ENCODE peak calls at places on chromosomes 5 and 9, in four cellular contexts. J is ovary, K is foreskin fibroblast, P is HCT116. I is an unnamed sample.

GRCh38 chr9:33651125-33651524 is 127.1 kb downstream of the ANKRD18B start:
- DNase-seq in J (no peak), P (no peak), K (no peak), I (no peak)

GRCh38 chr5:72280655-72281069 is 39.4 kb downstream of the MRPS27 start:
- DNase-seq in P (peak; percentile 39), J (no peak), K (peak; percentile 64), I (no peak)

GRCh38 chr5:31854625-31855526 is 215.9 kb downstream of the PDZD2 start:
- DNase-seq in K (peak; percentile 29), J (peak; percentile 60), P (no peak), I (no peak)

GRCh38 chr9:89421595-89421994 is 76.3 kb downstream of the SEMA4D start:
- DNase-seq in K (no peak), P (no peak), J (no peak), I (no peak)

GRCh38 chr9:111350556-111350955 is 20.5 kb upstream of the OR2K2 start:
- DNase-seq in K (no peak), P (no peak), J (no peak), I (no peak)

GRCh38 chr5:157214399-157214798 is 33.8 kb downstream of the ITK start:
- DNase-seq in J (no peak), P (no peak), K (no peak), I (no peak)

GRCh38 chr9:126113756-126114408 is 212.7 kb upstream of the MVB12B start:
- DNase-seq in J (no peak), K (no peak), P (no peak), I (no peak)

GRCh38 chr5:93677344-93678021 is 63.9 kb downstream of the POU5F2 start:
- DNase-seq in P (peak; percentile 42), J (peak; percentile 48), K (peak; percentile 97), I (no peak)

GRCh38 chr5:180330810-180331646 is 22.1 kb downstream of the GFPT2 start:
- DNase-seq in K (peak; percentile 98), J (peak; percentile 76), P (peak; percentile 74), I (no peak)

GRCh38 chr5:149584106-149584505 is 2.8 kb downstream of the ARHGEF37 start:
- DNase-seq in J (no peak), P (no peak), K (no peak), I (no peak)

GRCh38 chr9:34782372-34782771 is 72.4 kb upstream of the CCL21 start:
- DNase-seq in J (no peak), K (no peak), P (no peak), I (no peak)

GRCh38 chr5:122816726-122817125 is 28.7 kb upstream of the SNX24 start:
- DNase-seq in J (no peak), K (no peak), P (no peak), I (no peak)

GRCh38 chr5:112174959-112175594 is 244.0 kb downstream of the EPB41L4A start:
- DNase-seq in K (peak; percentile 61), J (no peak), P (peak; percentile 61), I (peak; percentile 73)

GRCh38 chr5:75536694-75537360 is 25.1 kb downstream of the POLK start:
- DNase-seq in P (no peak), K (peak; percentile 18), J (no peak), I (no peak)

GRCh38 chr5:76715734-76716455 is at the start of gene F2R:
- DNase-seq in P (no peak), K (peak; percentile 86), J (peak; percentile 38), I (peak; percentile 46)

GRCh38 chr5:38871211-38871610 is 25.4 kb downstream of the OSMR start:
- DNase-seq in P (no peak), J (no peak), K (peak; percentile 21), I (no peak)

GRCh38 chr9:134476256-134476941 is 150.1 kb downstream of the RXRA start:
- DNase-seq in J (no peak), P (no peak), K (no peak), I (no peak)

GRCh38 chr9:16044116-16044881 is 491.5 kb downstream of the CCDC171 start:
- DNase-seq in J (no peak), P (no peak), K (peak; percentile 71), I (no peak)

GRCh38 chr5:174504266-174504726 is 220.1 kb upstream of the MSX2 start:
- DNase-seq in P (no peak), K (peak; percentile 6), J (no peak), I (no peak)

GRCh38 chr5:59037453-59038168 is 454.7 kb downstream of the RAB3C start:
- DNase-seq in P (no peak), J (no peak), K (peak; percentile 42), I (no peak)

GRCh38 chr5:174335682-174336364 is 290.3 kb downstream of the NSG2 start:
- DNase-seq in J (no peak), P (no peak), K (no peak), I (no peak)

GRCh38 chr9:79572032-79572890 is 496 bp downstream of the TLE4 start:
- DNase-seq in J (peak; percentile 57), P (no peak), K (peak; percentile 76), I (peak; percentile 61)

GRCh38 chr9:16870606-16871357 is at the start of gene BNC2:
- DNase-seq in J (peak; percentile 81), K (peak; percentile 86), P (no peak), I (no peak)

GRCh38 chr5:23930985-23931384 is 423.6 kb downstream of the PRDM9 start:
- DNase-seq in K (no peak), P (no peak), J (no peak), I (no peak)

GRCh38 chr9:125235805-125236534 is 5.2 kb downstream of the HSPA5 start:
- DNase-seq in P (no peak), J (no peak), K (no peak), I (no peak)

GRCh38 chr9:3224931-3225330 is 300.9 kb downstream of the RFX3 start:
- DNase-seq in P (no peak), J (no peak), K (no peak), I (no peak)

DNA sequence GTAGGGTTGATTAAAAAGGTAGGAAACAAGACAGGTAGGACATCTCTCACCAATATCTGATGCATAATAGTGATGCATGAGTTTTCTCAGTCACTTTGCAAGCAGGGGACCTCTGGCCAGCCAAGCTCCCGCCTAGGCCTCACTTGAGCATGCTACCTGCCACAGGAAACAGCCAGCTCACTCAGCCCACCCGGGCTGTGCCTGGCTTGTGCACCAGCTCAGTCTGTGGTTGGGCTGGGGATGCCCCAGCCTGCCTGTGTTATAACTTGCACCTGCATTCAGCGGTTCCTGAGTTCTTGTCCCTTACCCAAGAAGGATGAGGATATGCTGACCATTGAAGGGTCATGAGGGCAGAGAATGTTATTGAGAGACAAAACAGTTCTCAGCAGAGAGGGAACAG is 172.8 kb upstream of the PLCXD3 start:
- DNase-seq in J (no peak), P (no peak), K (no peak), I (peak; percentile 11)
- TF ChIP-seq CTCF in J (no peak), P (no peak), K (no peak), I (no peak)

GRCh38 chr9:137044502-137045177 is 1.3 kb downstream of the NPDC1 start:
- DNase-seq in P (no peak), K (peak; percentile 32), J (no peak), I (no peak)
- H3K4me3 ChIP-seq in P (peak overlapping the region; percentile 55), K (peak overlapping the region; percentile 51), J (peak overlapping the region; percentile 54), I (no peak overlapping the region)

GRCh38 chr5:116445311-116445710 is 129.3 kb downstream of the SEMA6A start:
- DNase-seq in J (no peak), P (no peak), K (no peak), I (no peak)
- TF ChIP-seq CTCF in J (no peak), P (no peak), K (no peak), I (no peak)

DNA sequence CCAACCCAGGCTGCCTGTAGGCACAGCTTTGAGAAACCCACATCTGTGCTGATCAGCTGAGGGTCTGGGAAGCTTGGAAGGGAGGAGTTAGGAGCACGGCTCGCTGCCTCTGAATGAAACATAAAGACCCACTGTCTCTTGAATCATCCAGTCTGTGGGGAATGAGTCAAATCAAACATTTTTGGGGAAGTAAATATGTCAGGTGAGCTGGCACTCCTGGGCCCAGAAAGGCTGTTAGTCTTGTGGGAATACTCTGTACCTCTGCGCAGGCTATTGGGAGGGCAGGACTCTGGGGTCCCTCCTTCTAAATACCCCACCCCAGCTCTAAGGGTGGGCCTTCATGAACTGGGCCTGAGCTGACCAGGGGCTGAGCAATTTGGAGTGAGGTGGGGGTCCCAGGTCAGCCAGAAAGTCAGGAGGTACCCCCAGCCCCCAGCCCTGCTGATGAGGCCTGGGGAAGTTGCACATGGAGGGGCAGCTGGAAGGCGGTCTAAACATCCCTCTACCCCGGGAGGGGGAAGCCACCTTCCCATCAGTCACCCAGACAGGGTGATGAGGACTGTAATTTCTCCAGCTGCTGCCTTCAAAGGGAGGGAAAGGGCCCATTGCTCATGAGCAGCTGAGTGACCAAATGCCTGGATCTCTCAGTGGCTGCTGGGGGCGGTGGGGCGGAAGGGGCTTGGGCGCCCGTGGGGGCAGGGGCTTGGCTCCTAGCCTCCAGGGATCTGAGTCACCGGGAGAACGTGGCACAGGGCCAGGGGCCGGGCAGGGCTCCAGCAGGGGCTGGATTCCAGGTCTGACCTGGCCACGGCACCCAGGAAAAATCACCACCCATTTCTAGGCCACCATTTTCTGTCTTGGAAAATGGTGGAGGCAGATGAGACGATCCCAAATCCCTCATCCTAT is 10.8 kb downstream of the FIBCD1 start:
- DNase-seq in P (peak; percentile 55), K (no peak), J (no peak), I (peak; percentile 76)
- H3K4me3 ChIP-seq in P (peak overlapping the region; percentile 11), K (no peak overlapping the region), J (no peak overlapping the region), I (no peak overlapping the region)

GRCh38 chr5:34583167-34583566 is 73.0 kb upstream of the RAI14 start:
- DNase-seq in J (no peak), P (no peak), K (no peak), I (no peak)

GRCh38 chr5:34584165-34584564 is 72.0 kb upstream of the RAI14 start:
- DNase-seq in P (no peak), K (no peak), J (no peak), I (no peak)

GRCh38 chr5:34580983-34581382 is 75.1 kb upstream of the RAI14 start:
- DNase-seq in P (no peak), J (no peak), K (peak; percentile 48), I (no peak)

GRCh38 chr5:34585601-34586104 is 70.5 kb upstream of the RAI14 start:
- DNase-seq in K (peak; percentile 66), P (no peak), J (no peak), I (peak; percentile 54)

GRCh38 chr5:34582364-34582763 is 73.8 kb upstream of the RAI14 start:
- DNase-seq in K (no peak), J (no peak), P (no peak), I (no peak)
- TF ChIP-seq CTCF in K (no peak), J (no peak), P (no peak), I (no peak)

GRCh38 chr5:129904102-129904666 is at the start of gene CHSY3:
- DNase-seq in P (peak; percentile 46), J (peak; percentile 53), K (peak; percentile 93), I (peak; percentile 65)
- H3K4me3 ChIP-seq in P (peak within 1 kb of the TSS; percentile 49), J (peak within 1 kb of the TSS; percentile 56), K (peak within 1 kb of the TSS; percentile 62), I (peak within 1 kb of the TSS; percentile 41)